ENCODE peak calls at places on chromosome 12, in four cellular contexts. X is GM12878, Q is K562, B is GM12891. F is an unnamed sample.

GRCh38 chr12:25866586-25867378 is 91.7 kb upstream of the RASSF8 start:
- DNase-seq in X (no peak), Q (no peak), B (no peak), F (no peak)

GRCh38 chr12:3641428-3641883 is 111.5 kb downstream of the CRACR2A start:
- DNase-seq in Q (no peak), X (no peak), B (no peak), F (no peak)

GRCh38 chr12:117125275-117125613 is 26.0 kb upstream of the TESC start:
- DNase-seq in B (no peak), Q (no peak), X (no peak), F (no peak)

GRCh38 chr12:71415336-71416231 is 24.0 kb upstream of the LGR5 start:
- DNase-seq in Q (peak; percentile 68), B (no peak), X (peak; percentile 7), F (peak; percentile 41)

GRCh38 chr12:98699568-98699967 is 54.5 kb downstream of the APAF1 start:
- DNase-seq in Q (peak; percentile 25), X (no peak), B (no peak), F (peak; percentile 36)

GRCh38 chr12:121814429-121815119 is 10.8 kb downstream of the SETD1B start:
- DNase-seq in Q (no peak), X (no peak), B (no peak), F (no peak)

GRCh38 chr12:116659771-116660481 is 77.9 kb downstream of the SPRING1 start:
- DNase-seq in X (no peak), Q (no peak), B (no peak), F (no peak)

GRCh38 chr12:26121323-26121740 is 3.5 kb downstream of the BHLHE41 start:
- DNase-seq in B (no peak), Q (no peak), X (no peak), F (no peak)

GRCh38 chr12:87779858-87780498 is 249.2 kb downstream of the C12orf50 start:
- DNase-seq in X (no peak), B (no peak), Q (no peak), F (no peak)

GRCh38 chr12:87152841-87153528 is 876.2 kb downstream of the C12orf50 start:
- DNase-seq in X (no peak), B (no peak), Q (no peak), F (no peak)

GRCh38 chr12:30796891-30797371 is 42.2 kb upstream of the CAPRIN2 start:
- DNase-seq in Q (no peak), B (no peak), X (no peak), F (no peak)

GRCh38 chr12:124044809-124045321 is 71.8 kb downstream of the ZNF664 start:
- DNase-seq in X (no peak), Q (no peak), B (no peak), F (peak; percentile 46)

GRCh38 chr12:70840966-70841365 is 79.6 kb downstream of the PTPRR start:
- DNase-seq in Q (no peak), B (no peak), X (no peak), F (no peak)

GRCh38 chr12:11968516-11968915 is 102.2 kb upstream of the BCL2L14 start:
- DNase-seq in B (no peak), Q (no peak), X (no peak), F (no peak)

GRCh38 chr12:13022737-13023370 is 21.3 kb upstream of the FAM234B start:
- DNase-seq in Q (no peak), X (no peak), B (no peak), F (no peak)
- TF ChIP-seq SPI1 in Q (no peak), X (no peak), B (no peak), F (no peak)

GRCh38 chr12:102227954-102228353 is 30.3 kb upstream of the PMCH start:
- DNase-seq in B (no peak), Q (no peak), X (no peak), F (no peak)
- TF ChIP-seq SPI1 in B (no peak), Q (no peak), X (no peak), F (no peak)

GRCh38 chr12:103877934-103878510 is 37.0 kb upstream of the NT5DC3 start:
- DNase-seq in X (peak; percentile 49), Q (peak; percentile 79), B (peak; percentile 26), F (peak; percentile 54)
- TF ChIP-seq SPI1 in X (no peak), Q (no peak), B (no peak), F (no peak)

GRCh38 chr12:113273053-113273725 is 51.9 kb downstream of the TPCN1 start:
- DNase-seq in B (no peak), Q (no peak), X (no peak), F (no peak)
- TF ChIP-seq SPI1 in B (no peak), Q (no peak), X (no peak), F (no peak)

DNA sequence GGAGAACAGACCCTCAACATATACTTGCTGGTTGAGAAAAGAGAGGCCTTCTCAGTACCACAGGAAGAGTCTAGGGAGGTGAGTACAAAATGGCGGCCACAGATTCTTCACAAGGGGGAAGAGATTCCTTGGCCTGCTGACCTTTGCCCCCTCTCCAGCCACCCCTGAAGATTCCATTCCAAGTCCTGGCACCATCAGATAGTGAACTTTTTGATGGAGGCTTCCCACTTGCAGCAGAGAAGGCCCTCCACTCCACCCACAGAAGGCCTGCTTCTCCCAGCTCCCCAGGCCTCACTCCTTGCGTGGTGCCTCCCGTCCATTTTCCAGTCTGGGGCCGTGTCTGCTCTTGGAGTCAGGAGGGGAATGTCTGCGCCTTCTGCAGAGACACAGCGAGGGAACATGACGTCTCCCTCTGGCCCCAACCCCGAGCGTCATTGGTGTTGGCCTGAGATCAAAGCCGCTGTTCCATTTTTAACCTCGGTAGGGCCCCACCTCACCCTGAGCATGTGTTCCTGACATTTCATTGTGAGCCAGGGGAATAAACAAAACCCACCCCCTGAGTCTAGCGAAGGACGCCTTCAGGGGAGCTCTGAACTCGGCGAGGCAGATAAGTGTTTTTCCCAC is 268.7 kb upstream of the TBX3 start:
- DNase-seq in Q (peak; percentile 8), B (no peak), X (no peak), F (no peak)
- TF ChIP-seq SPI1 in Q (no peak), B (no peak), X (no peak), F (no peak)

DNA sequence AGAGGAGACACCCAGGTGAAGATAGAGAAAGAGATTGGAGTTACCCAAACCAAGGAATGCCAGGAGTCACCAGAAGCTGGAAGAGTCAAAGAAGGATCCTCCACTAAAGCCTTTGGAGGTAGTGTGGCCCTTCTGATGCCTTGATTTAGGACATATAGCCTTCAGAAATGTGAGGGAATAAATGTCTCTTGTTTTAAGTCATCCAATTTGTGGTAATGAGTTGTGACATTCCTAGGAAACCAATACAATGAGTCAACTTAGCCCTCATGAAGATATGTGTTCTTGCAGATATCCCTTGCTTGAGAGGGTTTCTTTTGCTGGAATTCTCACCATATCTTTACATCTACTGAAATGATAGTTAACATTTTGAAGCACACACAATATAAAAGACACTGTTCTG is 58.8 kb downstream of the CCER1 start:
- DNase-seq in X (no peak), B (no peak), Q (no peak), F (no peak)
- TF ChIP-seq SPI1 in X (no peak), B (no peak), Q (no peak), F (no peak)

GRCh38 chr12:76537923-76538322 is 21.6 kb downstream of the OSBPL8 start:
- DNase-seq in Q (no peak), B (no peak), X (no peak), F (no peak)

GRCh38 chr12:76536546-76536945 is 23.0 kb downstream of the OSBPL8 start:
- DNase-seq in B (no peak), X (no peak), Q (no peak), F (no peak)

GRCh38 chr12:76543831-76544347 is 15.7 kb downstream of the OSBPL8 start:
- DNase-seq in B (no peak), Q (no peak), X (no peak), F (no peak)

GRCh38 chr12:76542908-76543307 is 16.7 kb downstream of the OSBPL8 start:
- DNase-seq in X (no peak), B (no peak), Q (no peak), F (peak; percentile 52)

GRCh38 chr12:76539727-76540126 is 19.8 kb downstream of the OSBPL8 start:
- DNase-seq in B (no peak), Q (peak; percentile 51), X (no peak), F (no peak)
- TF ChIP-seq SPI1 in B (no peak), Q (no peak), X (no peak), F (no peak)

DNA sequence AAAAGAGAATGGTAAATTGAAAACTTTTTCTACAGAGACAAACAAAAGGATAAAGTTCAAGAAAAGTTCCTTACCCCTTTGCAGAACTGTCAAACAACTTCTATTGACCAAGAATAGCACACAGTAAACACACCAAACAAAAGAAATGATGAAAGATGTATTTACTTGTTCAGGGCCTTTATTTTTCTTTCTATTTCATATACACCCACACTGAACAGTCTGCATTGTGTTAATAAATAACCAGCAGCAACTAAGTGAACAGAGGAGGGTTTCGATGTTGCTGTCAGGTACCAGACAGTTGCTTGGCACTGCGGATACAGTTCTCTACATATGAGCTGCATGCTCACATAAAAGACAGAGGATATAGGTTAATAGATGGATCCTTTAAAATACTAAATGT is 122.1 kb downstream of the SOX5 start:
- DNase-seq in Q (no peak), B (no peak), X (no peak), F (no peak)
- TF ChIP-seq SPI1 in Q (no peak), B (no peak), X (no peak), F (no peak)